ENCODE peak calls at places on chromosomes 7 and 10, in five cellular contexts. I is HEK293T, S is H1, W is HepG2, N is GM12878. J is an unnamed sample.

GRCh38 chr7:156661637-156662036 is 21.1 kb downstream of the RNF32 start:
- DNase-seq in I (no peak), S (no peak), W (no peak), N (no peak), J (no peak)

GRCh38 chr10:70357447-70358035 is 24.9 kb downstream of the LRRC20 start:
- DNase-seq in I (no peak), S (no peak), W (no peak), N (no peak), J (no peak)

GRCh38 chr7:52119537-52119936 is 802.9 kb upstream of the COBL start:
- DNase-seq in I (no peak), S (no peak), W (no peak), N (no peak), J (peak; percentile 74)

GRCh38 chr7:30791126-30791525 is 19.9 kb downstream of the MINDY4 start:
- DNase-seq in I (no peak), S (peak; percentile 54), W (no peak), N (no peak), J (no peak)

GRCh38 chr10:15035385-15036301 is 8.1 kb upstream of the OLAH start:
- DNase-seq in I (peak; percentile 11), S (no peak), W (no peak), N (no peak), J (no peak)

GRCh38 chr7:69764681-69765080 is 166.4 kb downstream of the AUTS2 start:
- DNase-seq in I (no peak), S (no peak), W (no peak), N (no peak), J (no peak)

GRCh38 chr7:24732646-24733413 is 24.4 kb downstream of the GSDME start:
- DNase-seq in I (no peak), S (no peak), W (peak; percentile 20), N (no peak), J (no peak)

GRCh38 chr10:96512997-96513685 is 585 bp downstream of the TLL2 start:
- DNase-seq in I (peak; percentile 14), S (no peak), W (no peak), N (no peak), J (no peak)

GRCh38 chr10:126878594-126878993 is 26.6 kb upstream of the DOCK1 start:
- DNase-seq in I (no peak), S (no peak), W (no peak), N (no peak), J (no peak)

GRCh38 chr7:27101188-27101905 is 1.1 kb downstream of the HOXA2 start:
- DNase-seq in I (no peak), S (no peak), W (no peak), N (no peak), J (no peak)

GRCh38 chr10:90064295-90064694 is 362.9 kb downstream of the KIF20B start:
- DNase-seq in I (no peak), S (no peak), W (no peak), N (no peak), J (no peak)

GRCh38 chr7:31056775-31057346 is 4.8 kb downstream of the ADCYAP1R1 start:
- DNase-seq in I (no peak), S (peak; percentile 58), W (no peak), N (no peak), J (no peak)

DNA sequence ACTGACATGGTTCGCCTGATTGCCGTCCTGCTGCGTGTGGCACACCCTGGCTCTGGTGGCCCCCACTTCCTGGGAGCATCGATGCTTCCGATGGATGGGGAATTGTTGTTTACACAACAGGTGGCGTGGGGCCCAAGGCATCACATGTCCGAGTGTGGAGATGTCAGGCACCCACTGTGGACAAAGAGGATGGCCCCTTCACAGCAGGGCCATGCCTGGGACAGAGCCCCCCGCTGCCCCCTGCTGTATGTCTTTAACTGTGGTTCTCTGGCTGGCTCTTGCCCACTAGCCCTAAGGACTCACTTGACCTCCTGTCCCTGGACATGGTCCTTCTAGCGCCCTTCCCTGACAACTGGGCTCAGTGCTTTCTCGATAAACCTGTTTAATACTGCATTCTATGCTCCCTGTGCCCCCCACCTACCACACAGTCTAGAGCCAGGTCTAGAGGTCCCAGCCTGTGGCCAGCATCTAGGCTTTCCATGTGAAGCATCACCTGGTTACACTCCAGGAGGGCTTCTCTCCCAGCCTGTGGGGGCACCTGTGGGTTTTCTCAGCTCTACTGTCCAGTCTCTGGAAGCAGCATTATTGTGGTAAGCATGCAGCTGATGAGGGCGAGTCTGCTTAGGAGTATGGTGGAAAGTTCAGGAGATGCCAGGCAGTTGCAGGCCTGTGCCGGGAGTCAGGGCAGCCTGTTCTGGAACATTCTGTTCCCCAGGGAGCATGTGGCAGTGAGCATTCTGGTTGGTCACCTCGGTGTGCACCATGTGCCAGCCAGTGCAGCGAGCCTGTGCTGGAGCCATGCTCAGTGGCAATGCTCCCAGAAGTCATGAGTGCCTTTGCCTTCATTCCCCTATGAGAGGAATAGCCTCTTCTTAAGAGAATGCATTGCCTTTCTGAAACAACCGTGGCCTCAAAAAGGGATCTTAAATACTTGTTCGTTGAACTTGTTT is 10.4 kb downstream of the ADCY1 start:
- DNase-seq in I (no peak), S (no peak), W (no peak), N (no peak), J (no peak)
- TF ChIP-seq SUZ12 in I (no peak), S (no peak), W (no peak), N (no peak), J (no peak)

GRCh38 chr10:72080042-72081035 is 8.0 kb downstream of the SPOCK2 start:
- DNase-seq in I (no peak), S (peak; percentile 45), W (no peak), N (no peak), J (no peak)
- TF ChIP-seq SUZ12 in I (no peak), S (no peak), W (no peak), N (no peak), J (no peak)

DNA sequence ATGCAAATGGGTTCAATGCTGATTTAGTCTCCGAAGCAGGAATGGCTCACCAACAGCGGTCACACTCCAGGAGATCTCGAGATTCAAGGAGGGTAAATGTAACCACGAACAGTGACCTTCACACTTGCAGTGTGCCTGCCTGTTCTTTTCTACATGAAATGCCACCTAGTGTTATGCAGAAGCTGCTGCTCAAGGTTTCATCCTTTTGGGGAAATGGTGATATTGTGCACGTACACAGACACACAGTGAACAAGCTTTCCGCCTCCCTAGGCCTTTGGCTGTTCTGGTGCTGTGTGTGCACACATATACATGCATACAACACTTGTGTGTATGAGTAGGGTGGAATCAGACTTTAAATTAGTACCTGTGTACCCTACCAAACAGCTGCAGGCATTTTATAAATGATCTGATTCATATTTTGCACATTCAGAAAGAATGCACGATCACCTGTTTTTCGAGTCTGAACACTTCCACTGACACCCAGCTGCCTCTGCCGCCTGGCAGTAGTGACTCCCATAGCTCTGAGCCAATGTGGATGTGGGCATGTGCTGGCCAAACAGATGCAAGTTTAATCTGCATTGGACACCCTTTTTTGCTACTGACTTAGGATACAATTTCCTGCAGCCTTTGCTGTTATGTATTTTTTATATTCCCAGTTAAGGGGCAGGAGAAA is 100.5 kb downstream of the TACC2 start:
- DNase-seq in I (no peak), S (no peak), W (peak; percentile 20), N (no peak), J (no peak)
- TF ChIP-seq SUZ12 in I (no peak), S (no peak), W (no peak), N (no peak), J (no peak)

DNA sequence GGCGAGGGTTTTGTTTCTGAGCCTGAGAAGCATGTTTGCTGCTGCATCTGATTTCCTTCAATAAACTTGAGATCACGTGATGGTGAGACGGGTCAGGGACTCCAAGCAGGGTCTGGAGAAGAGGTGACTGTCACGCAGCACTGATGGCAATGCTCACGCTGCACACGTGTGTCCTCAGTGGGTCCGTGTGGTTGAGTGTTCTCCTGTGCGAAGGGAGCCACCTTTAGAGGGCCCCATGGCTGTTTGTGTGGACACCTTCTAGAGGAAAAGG is 100.4 kb downstream of the WDR37 start:
- DNase-seq in I (no peak), S (peak; percentile 31), W (no peak), N (no peak), J (no peak)
- TF ChIP-seq SUZ12 in I (no peak), S (no peak), W (no peak), N (no peak), J (no peak)

GRCh38 chr7:114297121-114297520 is 117.5 kb upstream of the FOXP2 start:
- DNase-seq in I (no peak), S (no peak), W (no peak), N (no peak), J (no peak)
- TF ChIP-seq SUZ12 in I (no peak), S (no peak), W (no peak), N (no peak), J (no peak)

J was measured in NT2/D1.